ENCODE peak calls at places on chromosomes 12 and 14, in five cellular contexts. P is fibroblast of lung, J is astrocyte, T is ascending aorta, H is ovary. M is an unnamed sample.

GRCh38 chr12:97250483-97250882 is 212.1 kb upstream of the RMST start:
- DNase-seq in P (no peak), J (no peak), T (no peak), H (no peak), M (no peak)

GRCh38 chr12:27226319-27226984 is 17.6 kb upstream of the STK38L start:
- DNase-seq in P (peak), J (no peak), T (no peak), H (no peak), M (no peak)

GRCh38 chr12:130714591-130715149 is 1.4 kb downstream of the RIMBP2 start:
- DNase-seq in P (no peak), J (no peak), T (no peak), H (peak), M (peak)

GRCh38 chr14:21106506-21107359 is 5.9 kb downstream of the TMEM253 start:
- DNase-seq in P (peak), J (peak), T (peak), H (peak), M (peak)

GRCh38 chr12:114320101-114320500 is 85.8 kb downstream of the TBX5 start:
- DNase-seq in P (no peak), J (no peak), T (no peak), H (no peak), M (no peak)

GRCh38 chr12:64706831-64707230 is 52.4 kb downstream of the GNS start:
- DNase-seq in P (no peak), J (no peak), T (no peak), H (no peak), M (no peak)

GRCh38 chr12:6532927-6533652 is 1.2 kb upstream of the GAPDH start:
- DNase-seq in P (peak), J (peak), T (peak), H (peak), M (peak)

GRCh38 chr14:24834951-24835350 is 201.0 kb upstream of the GZMB start:
- DNase-seq in P (no peak), J (no peak), T (no peak), H (no peak), M (no peak)

GRCh38 chr12:65282840-65283239 is 4.4 kb downstream of the MSRB3 start:
- DNase-seq in P (no peak), J (no peak), T (no peak), H (no peak), M (no peak)

GRCh38 chr14:99260116-99260515 is 11.9 kb downstream of the BCL11B start:
- DNase-seq in P (no peak), J (no peak), T (no peak), H (no peak), M (no peak)

GRCh38 chr12:46244997-46245396 is 23.8 kb downstream of the SLC38A1 start:
- DNase-seq in P (no peak), J (no peak), T (no peak), H (no peak), M (no peak)

GRCh38 chr12:120972870-120973543 is 5.3 kb upstream of the HNF1A start:
- DNase-seq in P (peak), J (peak), T (no peak), H (no peak), M (no peak)

GRCh38 chr14:59189281-59189821 is 884 bp downstream of the DAAM1 start:
- DNase-seq in P (peak), J (peak), T (peak), H (no peak), M (peak)

GRCh38 chr14:104419865-104420458 is 159.6 kb upstream of the C14orf180 start:
- DNase-seq in P (no peak), J (no peak), T (no peak), H (no peak), M (no peak)

GRCh38 chr14:94823556-94824341 is 53.8 kb upstream of the GSC start:
- DNase-seq in P (peak), J (peak), T (no peak), H (no peak), M (no peak)

GRCh38 chr12:16482726-16483125 is 123.2 kb downstream of the LMO3 start:
- DNase-seq in P (peak), J (peak), T (no peak), H (no peak), M (no peak)

GRCh38 chr14:65206448-65207096 is 104.3 kb upstream of the MAX start:
- DNase-seq in P (peak), J (peak), T (no peak), H (no peak), M (no peak)

GRCh38 chr14:100591453-100592371 is 4.5 kb upstream of the BEGAIN start:
- DNase-seq in P (no peak), J (no peak), T (no peak), H (peak), M (no peak)

GRCh38 chr14:69553221-69553620 is 21.4 kb downstream of the CCDC177 start:
- DNase-seq in P (peak), J (peak), T (no peak), H (no peak), M (no peak)

GRCh38 chr14:89933002-89933401 is 21.5 kb downstream of the EFCAB11 start:
- DNase-seq in P (no peak), J (no peak), T (no peak), H (no peak), M (no peak)

GRCh38 chr14:103724116-103724515 is 8.5 kb downstream of the ZFYVE21 start:
- DNase-seq in P (peak), J (peak), T (peak), H (peak), M (peak)

GRCh38 chr14:74898694-74899093 is 17.0 kb downstream of the DLST start:
- DNase-seq in P (no peak), J (no peak), T (no peak), H (no peak), M (no peak)

GRCh38 chr14:73833024-73833423 is 18.6 kb upstream of the PTGR2 start:
- DNase-seq in P (peak), J (peak), T (peak), H (no peak), M (no peak)

GRCh38 chr12:753401-754237 is 1.2 kb downstream of the WNK1 start:
- DNase-seq in P (peak), J (no peak), T (peak), H (peak), M (peak)

GRCh38 chr12:26122681-26123481 is 2.0 kb downstream of the BHLHE41 start:
- DNase-seq in P (peak), J (peak), T (peak), H (peak), M (peak)

GRCh38 chr12:58877243-58877743 is 43.0 kb downstream of the LRIG3 start:
- DNase-seq in P (peak), J (peak), T (no peak), H (no peak), M (no peak)

GRCh38 chr14:96095058-96095457 is 55.9 kb downstream of the C14orf132 start:
- DNase-seq in P (no peak), J (no peak), T (no peak), H (no peak), M (no peak)

GRCh38 chr12:111274820-111275219 is 94.1 kb downstream of the PHETA1 start:
- DNase-seq in P (no peak), J (no peak), T (no peak), H (no peak), M (no peak)

GRCh38 chr14:74695406-74695805 is 17.5 kb downstream of the AREL1 start:
- DNase-seq in P (no peak), J (no peak), T (no peak), H (no peak), M (no peak)

GRCh38 chr14:91142214-91142668 is 28.4 kb downstream of the DGLUCY start:
- DNase-seq in P (no peak), J (no peak), T (no peak), H (no peak), M (no peak)

GRCh38 chr14:35229495-35230089 is 62.6 kb upstream of the PSMA6 start:
- DNase-seq in P (no peak), J (no peak), T (no peak), H (no peak), M (no peak)

DNA sequence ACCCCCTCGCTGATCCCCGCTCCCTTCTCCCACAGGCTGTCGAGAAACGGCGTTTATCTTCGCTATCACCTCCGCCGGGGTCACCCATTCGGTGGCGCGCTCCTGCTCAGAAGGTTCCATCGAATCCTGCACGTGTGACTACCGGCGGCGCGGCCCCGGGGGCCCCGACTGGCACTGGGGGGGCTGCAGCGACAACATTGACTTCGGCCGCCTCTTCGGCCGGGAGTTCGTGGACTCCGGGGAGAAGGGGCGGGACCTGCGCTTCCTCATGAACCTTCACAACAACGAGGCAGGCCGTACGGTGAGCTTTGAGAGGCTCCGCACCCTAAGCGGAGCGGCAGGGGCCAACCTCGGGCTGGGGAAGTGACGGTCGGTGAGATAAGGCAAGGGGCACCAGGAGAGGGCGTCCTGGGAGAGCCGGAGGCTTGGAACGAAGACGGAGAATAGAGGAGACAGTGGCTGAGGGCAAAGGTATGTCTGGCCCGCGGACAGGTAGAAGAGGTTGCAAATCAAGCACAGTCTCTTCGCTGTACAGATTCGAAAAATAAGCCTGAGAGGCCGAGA is 2.3 kb downstream of the WNT1 start:
- DNase-seq in P (no peak), J (no peak), T (no peak), H (no peak), M (no peak)
- TF ChIP-seq CTCF in P (no peak), J (no peak), T (no peak), H (no peak), M (no peak)

GRCh38 chr14:55699131-55700057 is 119.4 kb downstream of the KTN1 start:
- DNase-seq in P (peak), J (peak), T (no peak), H (no peak), M (no peak)
- H3K4me3 ChIP-seq in P (no peak), J (no peak), T (no peak), H (no peak), M (no peak)

GRCh38 chr14:76848879-76849278 is 22.7 kb downstream of the LRRC74A start:
- DNase-seq in P (no peak), J (no peak), T (no peak), H (no peak), M (no peak)

GRCh38 chr14:76844223-76844622 is 18.0 kb downstream of the LRRC74A start:
- DNase-seq in P (peak), J (peak), T (peak), H (peak), M (no peak)

GRCh38 chr14:76842414-76842813 is 16.2 kb downstream of the LRRC74A start:
- DNase-seq in P (no peak), J (no peak), T (no peak), H (no peak), M (no peak)

DNA sequence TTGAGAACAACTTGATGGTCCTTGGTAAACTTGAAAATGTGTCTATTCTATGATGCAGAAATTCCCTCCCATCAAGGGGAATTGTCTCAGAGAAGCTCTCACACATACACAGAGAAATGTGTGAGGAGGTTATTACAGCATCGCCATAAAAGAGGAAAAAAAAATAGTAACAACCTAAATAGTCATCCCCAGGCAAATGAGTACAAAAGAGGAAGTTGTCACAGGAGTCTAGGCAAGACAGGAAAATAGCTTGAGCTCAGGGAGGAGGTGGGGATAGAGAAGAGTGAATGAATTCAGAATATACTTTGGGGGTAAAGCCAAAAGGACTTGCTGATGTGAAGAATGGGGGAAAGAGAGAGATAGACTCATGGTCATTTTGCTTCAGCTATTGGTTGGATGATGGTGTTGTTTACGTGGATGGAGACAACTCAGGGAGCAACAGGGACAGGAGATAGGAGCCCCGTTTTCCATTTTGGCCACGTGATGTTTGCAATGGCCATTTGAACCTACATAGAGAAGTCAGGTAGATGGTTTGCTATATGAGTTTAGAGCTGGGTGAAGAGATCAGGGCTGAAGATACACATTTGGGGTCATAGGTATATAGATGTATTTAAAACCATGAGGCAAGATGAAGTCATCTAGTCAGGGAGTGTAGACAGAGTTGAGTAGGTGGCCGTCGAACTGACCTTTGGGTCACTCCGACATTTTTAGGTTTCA is 20.3 kb downstream of the LRRC74A start:
- DNase-seq in P (no peak), J (no peak), T (peak), H (no peak), M (no peak)
- H3K27ac ChIP-seq in P (no peak), J (no peak), T (no peak), H (no peak), M (no peak)

GRCh38 chr12:14576896-14577295 is 9.2 kb upstream of the PLBD1 start:
- DNase-seq in P (no peak), J (no peak), T (no peak), H (no peak), M (no peak)
- TF ChIP-seq CTCF in P (no peak), J (no peak), T (no peak), H (no peak), M (no peak)

GRCh38 chr12:118016424-118017264 is at the start of gene RFC5:
- DNase-seq in P (peak), J (peak), T (peak), H (peak), M (peak)
- H3K4me3 ChIP-seq in P (peak), J (peak), T (peak), H (peak), M (peak)